ENCODE peak calls at places on chromosomes 1 and 21, in nine cellular contexts. N is upper lobe of right lung, L is K562, E is lower leg skin, C is transverse colon, K is pancreas, J is thoracic aorta, R is mucosa of descending colon, Q is stomach. X is an unnamed sample.

GRCh38 chr1:174999926-175000696 is at the start of gene CACYBP:
- DNase-seq in N (no peak), L (no peak), E (peak; percentile 90), C (no peak), K (peak; percentile 98), J (no peak), R (no peak), Q (peak; percentile 38), X (no peak)

GRCh38 chr1:84998642-84999280 is 1.8 kb upstream of the MCOLN2 start:
- DNase-seq in N (no peak), L (no peak), E (no peak), C (peak; percentile 35), K (no peak), J (no peak), R (peak; percentile 37), Q (peak; percentile 30), X (no peak)

GRCh38 chr1:45395582-45395981 is 55.3 kb upstream of the MUTYH start:
- DNase-seq in N (no peak), L (no peak), E (no peak), C (no peak), K (no peak), J (no peak), R (no peak), Q (no peak), X (no peak)

GRCh38 chr1:203520315-203520714 is 26.4 kb downstream of the OPTC start:
- DNase-seq in N (no peak), L (no peak), E (no peak), C (no peak), K (no peak), J (no peak), R (no peak), Q (no peak), X (no peak)

GRCh38 chr1:229478852-229479251 is 29.3 kb downstream of the NUP133 start:
- DNase-seq in N (no peak), L (no peak), E (no peak), C (no peak), K (no peak), J (no peak), R (no peak), Q (no peak), X (no peak)

GRCh38 chr1:12547586-12548225 is 70.3 kb downstream of the DHRS3 start:
- DNase-seq in N (peak; percentile 53), L (no peak), E (no peak), C (peak; percentile 4), K (peak; percentile 47), J (no peak), R (no peak), Q (no peak), X (no peak)

GRCh38 chr21:46124083-46124925 is 26.4 kb downstream of the COL6A2 start:
- DNase-seq in N (peak; percentile 57), L (no peak), E (no peak), C (no peak), K (peak; percentile 46), J (no peak), R (peak; percentile 13), Q (peak; percentile 21), X (no peak)

GRCh38 chr1:228974296-228974695 is 239.0 kb downstream of the RHOU start:
- DNase-seq in N (no peak), L (no peak), E (peak; percentile 66), C (no peak), K (no peak), J (no peak), R (no peak), Q (no peak), X (no peak)

GRCh38 chr1:200240655-200241054 is 169.2 kb downstream of the ZNF281 start:
- DNase-seq in N (no peak), L (no peak), E (no peak), C (no peak), K (no peak), J (no peak), R (no peak), Q (no peak), X (no peak)

GRCh38 chr1:114719424-114719787 is 2.8 kb upstream of the NRAS start:
- DNase-seq in N (no peak), L (no peak), E (no peak), C (no peak), K (no peak), J (no peak), R (no peak), Q (no peak), X (no peak)

GRCh38 chr1:22143065-22143514 is at the start of gene WNT4:
- DNase-seq in N (peak; percentile 81), L (peak; percentile 95), E (no peak), C (peak; percentile 42), K (peak; percentile 81), J (no peak), R (peak; percentile 62), Q (peak; percentile 61), X (no peak)

GRCh38 chr1:15326691-15327530 is 79.9 kb downstream of the FHAD1 start:
- DNase-seq in N (no peak), L (no peak), E (no peak), C (no peak), K (no peak), J (no peak), R (no peak), Q (peak; percentile 41), X (peak; percentile 72)

GRCh38 chr1:213399695-213400094 is 348.7 kb downstream of the RPS6KC1 start:
- DNase-seq in N (no peak), L (no peak), E (no peak), C (no peak), K (no peak), J (no peak), R (no peak), Q (no peak), X (no peak)

GRCh38 chr21:38080888-38081287 is 164.6 kb upstream of the KCNJ6 start:
- DNase-seq in N (no peak), L (no peak), E (no peak), C (no peak), K (no peak), J (no peak), R (no peak), Q (no peak), X (no peak)

DNA sequence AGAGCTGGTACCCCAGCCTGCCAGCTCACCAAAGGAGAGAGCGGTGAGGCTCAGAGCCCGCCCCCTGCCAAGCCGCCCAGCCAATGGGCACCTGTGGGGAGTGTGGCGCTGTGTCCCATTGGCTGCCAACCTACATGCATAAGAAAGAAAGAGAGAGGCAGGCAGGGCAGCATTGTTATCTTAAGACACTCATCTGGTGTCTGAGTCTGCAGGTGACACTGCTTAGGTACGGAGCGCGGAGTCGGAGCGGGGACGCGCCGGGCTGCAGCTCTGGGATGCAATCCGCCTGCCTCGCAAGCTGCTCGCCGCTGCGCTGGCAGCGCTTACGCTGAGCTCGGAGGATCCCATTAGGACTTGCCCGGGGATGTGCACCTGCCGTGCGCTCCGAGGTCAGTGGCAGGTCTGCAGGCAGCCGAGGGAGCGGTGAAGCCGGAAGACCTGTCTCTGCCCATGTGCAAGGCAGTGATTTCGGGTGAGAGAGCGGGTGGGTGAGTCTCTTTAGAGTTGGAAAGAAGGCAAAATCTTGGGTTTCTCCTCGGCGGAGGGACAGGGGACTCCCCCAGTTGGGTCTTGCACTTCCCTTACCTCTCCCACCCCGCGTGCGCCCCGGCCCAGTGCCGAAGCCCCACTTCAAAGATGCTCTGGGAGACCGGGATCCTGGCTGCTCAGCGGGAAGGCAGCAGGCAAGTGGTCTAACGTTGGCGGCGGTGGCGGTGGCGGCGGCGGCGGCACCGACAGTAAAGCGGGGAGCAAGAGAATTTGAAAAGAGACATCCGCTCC is at the start of gene BRINP2:
- DNase-seq in N (peak; percentile 70), L (no peak), E (peak; percentile 85), C (peak; percentile 15), K (peak; percentile 81), J (no peak), R (peak; percentile 62), Q (peak; percentile 56), X (no peak)
- H3K4me3 ChIP-seq in N (peak within 1 kb of the TSS; percentile 35), L (no peak within 1 kb of the TSS), E (no peak within 1 kb of the TSS), C (peak within 1 kb of the TSS; percentile 39), K (peak within 1 kb of the TSS; percentile 28), J (peak within 1 kb of the TSS; percentile 69), R (no peak within 1 kb of the TSS), Q (peak within 1 kb of the TSS; percentile 28), X (peak within 1 kb of the TSS; percentile 43)

DNA sequence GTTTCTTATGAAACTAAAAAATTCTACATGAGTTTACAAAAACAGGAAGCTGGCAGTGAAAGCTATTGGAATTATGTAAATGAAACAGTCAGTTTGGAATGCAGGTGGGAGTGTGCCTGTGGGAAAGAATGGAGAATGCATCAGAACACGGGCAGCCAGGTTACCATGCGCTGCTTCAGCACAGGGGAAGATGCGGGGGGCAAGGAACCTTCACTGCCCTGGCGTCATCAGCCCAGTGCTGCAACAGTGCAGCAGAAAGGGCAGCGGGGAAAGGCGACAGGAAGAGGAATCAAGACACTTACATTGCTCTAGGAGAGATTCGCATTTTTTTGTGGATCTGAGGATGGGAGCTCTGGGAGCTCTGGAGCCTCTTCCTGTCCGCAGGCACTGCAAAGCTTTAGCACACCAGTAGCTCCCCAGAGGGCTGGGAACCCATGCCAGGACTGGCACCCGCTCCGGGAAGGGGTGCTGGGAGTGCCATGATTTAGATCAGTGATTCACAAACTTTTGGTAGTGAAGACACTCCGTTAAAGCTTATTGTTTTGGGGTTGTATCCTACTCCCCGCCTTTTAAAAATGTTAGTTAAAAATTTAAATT is 64.1 kb upstream of the WDR26 start:
- DNase-seq in N (no peak), L (no peak), E (no peak), C (no peak), K (no peak), J (no peak), R (no peak), Q (no peak), X (no peak)
- TF ChIP-seq CTCF in N (no peak), L (no peak), E (no peak), C (no peak), K (no peak), J (no peak), R (no peak), Q (no peak), X (no peak)

DNA sequence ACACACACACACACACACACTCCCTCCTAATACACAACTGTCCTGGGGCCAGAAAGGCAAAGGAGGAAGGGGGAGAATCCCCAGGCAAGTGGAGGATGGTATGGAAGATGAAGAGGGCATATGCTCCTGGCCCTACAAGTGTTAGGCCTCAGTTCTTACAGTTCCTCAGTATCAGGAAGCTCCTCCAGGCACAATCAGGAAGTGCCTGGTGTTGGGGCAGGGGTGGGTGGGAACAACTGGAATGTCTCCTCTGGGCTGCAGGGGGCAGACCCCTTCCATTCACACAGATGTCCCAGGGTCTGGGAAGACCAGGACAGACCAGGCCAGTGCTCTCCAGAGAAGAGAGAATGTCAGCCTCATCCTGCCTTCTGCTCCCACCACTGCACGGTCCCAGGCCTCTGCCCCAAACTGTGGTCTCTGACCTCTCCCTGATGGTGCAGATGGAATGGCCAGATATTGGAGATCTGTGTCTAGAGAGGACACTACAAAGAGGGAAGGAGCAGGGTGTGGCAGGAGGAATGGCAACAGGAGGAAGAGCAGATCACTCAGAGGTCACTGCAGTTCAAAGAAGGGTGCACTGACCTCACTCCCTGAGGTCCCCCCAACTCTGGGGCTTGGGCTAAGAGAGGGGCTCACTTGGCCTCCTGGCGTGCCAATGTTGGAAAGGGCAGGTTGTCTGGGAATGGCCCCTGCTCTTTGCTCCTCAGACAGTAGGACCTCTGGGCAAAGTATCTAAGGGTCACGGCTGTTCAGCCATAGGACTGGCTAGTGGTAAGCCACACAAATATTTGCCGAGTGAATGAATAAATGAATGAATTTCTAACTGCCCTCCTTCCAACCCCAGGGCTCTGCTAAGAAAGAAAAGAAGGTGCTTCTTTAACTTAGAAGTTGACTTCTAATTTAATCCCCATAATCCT is 2.5 kb upstream of the DENND2D start:
- DNase-seq in N (no peak), L (peak; percentile 29), E (no peak), C (no peak), K (no peak), J (no peak), R (peak; percentile 53), Q (no peak), X (no peak)
- H3K4me3 ChIP-seq in N (peak overlapping the region; percentile 75), L (no peak overlapping the region), E (peak overlapping the region; percentile 13), C (peak overlapping the region; percentile 82), K (peak overlapping the region; percentile 70), J (peak overlapping the region; percentile 83), R (peak overlapping the region; percentile 65), Q (peak overlapping the region; percentile 76), X (no peak overlapping the region)

GRCh38 chr21:41069305-41069642 is 98.7 kb upstream of the BACE2 start:
- DNase-seq in N (no peak), L (no peak), E (no peak), C (no peak), K (no peak), J (no peak), R (no peak), Q (no peak), X (no peak)
- TF ChIP-seq CTCF in N (no peak), L (no peak), E (no peak), C (no peak), K (no peak), J (no peak), R (no peak), Q (no peak), X (no peak)